ENCODE peak calls at places on chromosome 17, in nine cellular contexts. One of them, this sample, is unnamed.

GRCh38 chr17:3635474-3636153 is 436 bp downstream of the SHPK start:
- DNase-seq in NB4: peak
- DNase-seq in neural progenitor cell: no peak
- DNase-seq in epithelial cell of esophagus: no peak
- DNase-seq in CD8-positive, alpha-beta memory T cell: peak
- DNase-seq in transverse colon: peak
- DNase-seq in PC-3: peak
- DNase-seq in A549: no peak
- DNase-seq in neuronal stem cell: peak
- DNase-seq in this sample: no peak

GRCh38 chr17:65677932-65678331 is 116.5 kb upstream of the AXIN2 start:
- DNase-seq in epithelial cell of esophagus: peak
- DNase-seq in A549: no peak
- DNase-seq in transverse colon: no peak
- DNase-seq in PC-3: peak
- DNase-seq in neural progenitor cell: no peak
- DNase-seq in CD8-positive, alpha-beta memory T cell: no peak
- DNase-seq in NB4: no peak
- DNase-seq in neuronal stem cell: no peak
- DNase-seq in this sample: no peak

GRCh38 chr17:32697728-32698625 is 178.9 kb downstream of the MYO1D start:
- DNase-seq in NB4: no peak
- DNase-seq in transverse colon: no peak
- DNase-seq in PC-3: peak
- DNase-seq in epithelial cell of esophagus: peak
- DNase-seq in CD8-positive, alpha-beta memory T cell: no peak
- DNase-seq in neuronal stem cell: no peak
- DNase-seq in neural progenitor cell: no peak
- DNase-seq in A549: no peak
- DNase-seq in this sample: no peak

GRCh38 chr17:22514315-22514714 is 822.0 kb downstream of the KCNJ18 start:
- DNase-seq in neural progenitor cell: no peak
- DNase-seq in CD8-positive, alpha-beta memory T cell: no peak
- DNase-seq in epithelial cell of esophagus: no peak
- DNase-seq in NB4: no peak
- DNase-seq in PC-3: no peak
- DNase-seq in A549: no peak
- DNase-seq in transverse colon: no peak
- DNase-seq in neuronal stem cell: no peak
- DNase-seq in this sample: no peak

GRCh38 chr17:30221346-30221745 is 14.2 kb downstream of the SLC6A4 start:
- DNase-seq in NB4: no peak
- DNase-seq in neural progenitor cell: no peak
- DNase-seq in epithelial cell of esophagus: no peak
- DNase-seq in A549: no peak
- DNase-seq in PC-3: no peak
- DNase-seq in CD8-positive, alpha-beta memory T cell: no peak
- DNase-seq in transverse colon: no peak
- DNase-seq in neuronal stem cell: no peak
- DNase-seq in this sample: no peak

GRCh38 chr17:4498461-4499397 is at the start of gene SPNS2:
- DNase-seq in CD8-positive, alpha-beta memory T cell: peak
- DNase-seq in NB4: peak
- DNase-seq in epithelial cell of esophagus: peak
- DNase-seq in transverse colon: peak
- DNase-seq in neural progenitor cell: peak
- DNase-seq in neuronal stem cell: peak
- DNase-seq in A549: peak
- DNase-seq in PC-3: peak
- DNase-seq in this sample: peak

GRCh38 chr17:19004601-19005441 is at the start of gene FAM83G:
- DNase-seq in NB4: peak
- DNase-seq in PC-3: no peak
- DNase-seq in transverse colon: peak
- DNase-seq in CD8-positive, alpha-beta memory T cell: peak
- DNase-seq in epithelial cell of esophagus: peak
- DNase-seq in neuronal stem cell: no peak
- DNase-seq in neural progenitor cell: peak
- DNase-seq in A549: peak
- DNase-seq in this sample: peak

GRCh38 chr17:17514361-17514992 is 18.3 kb upstream of the RASD1 start:
- DNase-seq in neuronal stem cell: no peak
- DNase-seq in A549: no peak
- DNase-seq in PC-3: no peak
- DNase-seq in NB4: no peak
- DNase-seq in neural progenitor cell: no peak
- DNase-seq in transverse colon: no peak
- DNase-seq in epithelial cell of esophagus: no peak
- DNase-seq in CD8-positive, alpha-beta memory T cell: no peak
- DNase-seq in this sample: no peak

GRCh38 chr17:43018932-43019331 is 3.3 kb downstream of the VAT1 start:
- DNase-seq in A549: no peak
- DNase-seq in NB4: peak
- DNase-seq in PC-3: no peak
- DNase-seq in epithelial cell of esophagus: no peak
- DNase-seq in neuronal stem cell: no peak
- DNase-seq in neural progenitor cell: no peak
- DNase-seq in CD8-positive, alpha-beta memory T cell: no peak
- DNase-seq in transverse colon: no peak
- DNase-seq in this sample: no peak

GRCh38 chr17:43020030-43020621 is 2.1 kb downstream of the VAT1 start:
- DNase-seq in transverse colon: no peak
- DNase-seq in NB4: peak
- DNase-seq in CD8-positive, alpha-beta memory T cell: no peak
- DNase-seq in A549: no peak
- DNase-seq in PC-3: no peak
- DNase-seq in neuronal stem cell: no peak
- DNase-seq in neural progenitor cell: no peak
- DNase-seq in epithelial cell of esophagus: no peak
- DNase-seq in this sample: no peak

GRCh38 chr17:43018008-43018853 is 4.0 kb downstream of the VAT1 start:
- DNase-seq in CD8-positive, alpha-beta memory T cell: peak
- DNase-seq in PC-3: no peak
- DNase-seq in A549: peak
- DNase-seq in neural progenitor cell: peak
- DNase-seq in epithelial cell of esophagus: no peak
- DNase-seq in transverse colon: no peak
- DNase-seq in NB4: peak
- DNase-seq in neuronal stem cell: peak
- DNase-seq in this sample: no peak

GRCh38 chr17:43020789-43021738 is 1.1 kb downstream of the VAT1 start:
- DNase-seq in A549: peak
- DNase-seq in epithelial cell of esophagus: peak
- DNase-seq in CD8-positive, alpha-beta memory T cell: peak
- DNase-seq in neuronal stem cell: peak
- DNase-seq in PC-3: peak
- DNase-seq in transverse colon: peak
- DNase-seq in neural progenitor cell: peak
- DNase-seq in NB4: peak
- DNase-seq in this sample: peak

DNA sequence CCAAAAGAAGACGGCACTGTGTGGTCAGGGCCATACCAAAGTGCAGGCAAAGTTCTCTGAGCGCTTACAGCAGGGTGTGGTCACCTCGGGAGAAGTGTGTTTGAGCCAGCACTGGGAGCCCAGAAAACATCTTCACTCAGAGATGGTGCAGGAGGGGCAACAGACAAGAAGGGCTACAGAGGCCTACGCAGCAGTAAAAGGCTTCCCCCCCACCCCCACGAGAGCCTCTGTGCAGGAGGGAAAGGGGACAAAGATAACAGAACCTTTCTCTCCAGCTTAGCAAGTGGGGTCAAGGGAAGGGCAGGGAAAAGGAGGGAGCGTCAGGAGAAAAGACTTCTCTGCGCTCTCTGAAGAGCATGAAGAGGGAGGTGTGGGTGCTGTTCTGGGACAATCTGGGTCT is 2.8 kb downstream of the VAT1 start:
- DNase-seq in PC-3: no peak
- DNase-seq in epithelial cell of esophagus: no peak
- DNase-seq in transverse colon: peak
- DNase-seq in A549: no peak
- DNase-seq in CD8-positive, alpha-beta memory T cell: no peak
- DNase-seq in neuronal stem cell: no peak
- DNase-seq in neural progenitor cell: no peak
- DNase-seq in NB4: peak
- DNase-seq in this sample: no peak
- H3K4me3 ChIP-seq in PC-3: no peak
- H3K4me3 ChIP-seq in epithelial cell of esophagus: no peak
- H3K4me3 ChIP-seq in transverse colon: peak
- H3K4me3 ChIP-seq in A549: no peak
- H3K4me3 ChIP-seq in CD8-positive, alpha-beta memory T cell: no peak
- H3K4me3 ChIP-seq in neuronal stem cell: no peak
- H3K4me3 ChIP-seq in neural progenitor cell: no peak
- H3K4me3 ChIP-seq in NB4: peak
- H3K4me3 ChIP-seq in this sample: no peak

GRCh38 chr17:6857336-6857735 is 25.8 kb upstream of the TEKT1 start:
- DNase-seq in NB4: no peak
- DNase-seq in A549: no peak
- DNase-seq in PC-3: no peak
- DNase-seq in transverse colon: no peak
- DNase-seq in CD8-positive, alpha-beta memory T cell: no peak
- DNase-seq in neuronal stem cell: no peak
- DNase-seq in neural progenitor cell: no peak
- DNase-seq in epithelial cell of esophagus: no peak
- DNase-seq in this sample: no peak

GRCh38 chr17:6857904-6858303 is 26.4 kb upstream of the TEKT1 start:
- DNase-seq in transverse colon: no peak
- DNase-seq in epithelial cell of esophagus: no peak
- DNase-seq in PC-3: no peak
- DNase-seq in A549: no peak
- DNase-seq in CD8-positive, alpha-beta memory T cell: no peak
- DNase-seq in neural progenitor cell: no peak
- DNase-seq in NB4: no peak
- DNase-seq in neuronal stem cell: no peak
- DNase-seq in this sample: no peak

GRCh38 chr17:6856054-6856453 is 24.5 kb upstream of the TEKT1 start:
- DNase-seq in PC-3: no peak
- DNase-seq in transverse colon: no peak
- DNase-seq in epithelial cell of esophagus: no peak
- DNase-seq in NB4: no peak
- DNase-seq in neuronal stem cell: no peak
- DNase-seq in A549: no peak
- DNase-seq in neural progenitor cell: no peak
- DNase-seq in CD8-positive, alpha-beta memory T cell: no peak
- DNase-seq in this sample: no peak

GRCh38 chr17:6853764-6854442 is 22.4 kb upstream of the TEKT1 start:
- DNase-seq in epithelial cell of esophagus: peak
- DNase-seq in NB4: no peak
- DNase-seq in neural progenitor cell: peak
- DNase-seq in neuronal stem cell: no peak
- DNase-seq in CD8-positive, alpha-beta memory T cell: peak
- DNase-seq in A549: peak
- DNase-seq in transverse colon: no peak
- DNase-seq in PC-3: peak
- DNase-seq in this sample: peak
- H3K4me3 ChIP-seq in epithelial cell of esophagus: peak
- H3K4me3 ChIP-seq in NB4: no peak
- H3K4me3 ChIP-seq in neural progenitor cell: peak
- H3K4me3 ChIP-seq in neuronal stem cell: no peak
- H3K4me3 ChIP-seq in CD8-positive, alpha-beta memory T cell: no peak
- H3K4me3 ChIP-seq in A549: peak
- H3K4me3 ChIP-seq in transverse colon: no peak
- H3K4me3 ChIP-seq in PC-3: peak
- H3K4me3 ChIP-seq in this sample: no peak

GRCh38 chr17:43039646-43040045 is 14.6 kb downstream of the RND2 start:
- DNase-seq in NB4: no peak
- DNase-seq in neuronal stem cell: no peak
- DNase-seq in epithelial cell of esophagus: no peak
- DNase-seq in CD8-positive, alpha-beta memory T cell: no peak
- DNase-seq in PC-3: no peak
- DNase-seq in neural progenitor cell: no peak
- DNase-seq in transverse colon: no peak
- DNase-seq in A549: no peak
- DNase-seq in this sample: no peak

GRCh38 chr17:43031666-43032065 is 6.6 kb downstream of the RND2 start:
- DNase-seq in PC-3: no peak
- DNase-seq in epithelial cell of esophagus: no peak
- DNase-seq in transverse colon: no peak
- DNase-seq in A549: no peak
- DNase-seq in neural progenitor cell: no peak
- DNase-seq in CD8-positive, alpha-beta memory T cell: no peak
- DNase-seq in neuronal stem cell: no peak
- DNase-seq in NB4: no peak
- DNase-seq in this sample: no peak

GRCh38 chr17:43030137-43030767 is 5.2 kb downstream of the RND2 start:
- DNase-seq in A549: no peak
- DNase-seq in neural progenitor cell: no peak
- DNase-seq in NB4: no peak
- DNase-seq in transverse colon: no peak
- DNase-seq in CD8-positive, alpha-beta memory T cell: no peak
- DNase-seq in neuronal stem cell: no peak
- DNase-seq in epithelial cell of esophagus: no peak
- DNase-seq in PC-3: no peak
- DNase-seq in this sample: no peak

GRCh38 chr17:43034623-43035293 is 9.7 kb downstream of the RND2 start:
- DNase-seq in PC-3: no peak
- DNase-seq in epithelial cell of esophagus: no peak
- DNase-seq in CD8-positive, alpha-beta memory T cell: no peak
- DNase-seq in transverse colon: no peak
- DNase-seq in neuronal stem cell: no peak
- DNase-seq in NB4: no peak
- DNase-seq in neural progenitor cell: no peak
- DNase-seq in A549: no peak
- DNase-seq in this sample: no peak

DNA sequence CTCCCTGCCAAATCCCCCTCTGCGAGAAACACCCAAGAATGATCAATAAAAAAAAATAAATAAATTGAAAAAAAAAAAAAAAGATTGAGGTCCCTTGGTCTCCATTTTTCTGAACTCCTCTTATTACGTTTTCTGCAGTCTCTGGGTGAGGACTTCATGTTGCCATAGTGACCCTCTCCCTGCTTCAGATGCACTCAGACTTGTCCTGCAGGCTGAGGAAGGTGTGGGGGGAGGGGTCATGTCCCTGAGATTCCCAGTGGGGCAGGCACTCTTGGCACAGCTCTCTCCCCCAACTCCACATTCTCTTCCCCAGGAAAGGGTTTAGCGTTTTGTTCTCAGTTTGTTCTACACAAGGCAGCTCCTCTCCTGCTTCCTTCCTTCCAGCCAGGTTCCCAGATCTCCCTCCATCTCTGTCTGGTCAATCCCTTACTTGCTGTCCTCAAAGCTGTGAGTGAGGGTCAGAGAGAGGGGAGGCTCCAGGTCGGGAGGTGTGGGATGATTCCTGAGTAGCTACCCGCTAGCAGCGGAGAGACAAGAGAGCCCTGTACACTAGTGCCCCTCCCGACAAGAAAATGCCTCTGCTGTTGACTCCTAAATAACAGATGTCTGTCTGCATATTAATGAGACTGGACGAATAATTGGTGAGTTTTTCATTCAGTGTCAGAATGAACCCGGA is 9.1 kb downstream of the RND2 start:
- DNase-seq in transverse colon: no peak
- DNase-seq in CD8-positive, alpha-beta memory T cell: no peak
- DNase-seq in PC-3: no peak
- DNase-seq in epithelial cell of esophagus: no peak
- DNase-seq in neural progenitor cell: peak
- DNase-seq in neuronal stem cell: peak
- DNase-seq in A549: no peak
- DNase-seq in NB4: no peak
- DNase-seq in this sample: no peak
- H3K4me3 ChIP-seq in transverse colon: no peak
- H3K4me3 ChIP-seq in CD8-positive, alpha-beta memory T cell: no peak
- H3K4me3 ChIP-seq in PC-3: no peak
- H3K4me3 ChIP-seq in epithelial cell of esophagus: no peak
- H3K4me3 ChIP-seq in neural progenitor cell: peak
- H3K4me3 ChIP-seq in neuronal stem cell: peak
- H3K4me3 ChIP-seq in A549: no peak
- H3K4me3 ChIP-seq in NB4: no peak
- H3K4me3 ChIP-seq in this sample: no peak

GRCh38 chr17:11140501-11140900 is 100.5 kb upstream of the SHISA6 start:
- DNase-seq in neural progenitor cell: no peak
- DNase-seq in neuronal stem cell: no peak
- DNase-seq in CD8-positive, alpha-beta memory T cell: no peak
- DNase-seq in transverse colon: no peak
- DNase-seq in NB4: no peak
- DNase-seq in A549: no peak
- DNase-seq in PC-3: no peak
- DNase-seq in epithelial cell of esophagus: no peak
- DNase-seq in this sample: no peak

GRCh38 chr17:11144358-11145233 is 96.4 kb upstream of the SHISA6 start:
- DNase-seq in CD8-positive, alpha-beta memory T cell: no peak
- DNase-seq in A549: peak
- DNase-seq in neural progenitor cell: peak
- DNase-seq in NB4: peak
- DNase-seq in neuronal stem cell: peak
- DNase-seq in PC-3: peak
- DNase-seq in epithelial cell of esophagus: peak
- DNase-seq in transverse colon: peak
- DNase-seq in this sample: peak

GRCh38 chr17:11140028-11140427 is 101.0 kb upstream of the SHISA6 start:
- DNase-seq in CD8-positive, alpha-beta memory T cell: no peak
- DNase-seq in PC-3: no peak
- DNase-seq in neuronal stem cell: no peak
- DNase-seq in neural progenitor cell: no peak
- DNase-seq in epithelial cell of esophagus: no peak
- DNase-seq in transverse colon: no peak
- DNase-seq in NB4: no peak
- DNase-seq in A549: no peak
- DNase-seq in this sample: peak

DNA sequence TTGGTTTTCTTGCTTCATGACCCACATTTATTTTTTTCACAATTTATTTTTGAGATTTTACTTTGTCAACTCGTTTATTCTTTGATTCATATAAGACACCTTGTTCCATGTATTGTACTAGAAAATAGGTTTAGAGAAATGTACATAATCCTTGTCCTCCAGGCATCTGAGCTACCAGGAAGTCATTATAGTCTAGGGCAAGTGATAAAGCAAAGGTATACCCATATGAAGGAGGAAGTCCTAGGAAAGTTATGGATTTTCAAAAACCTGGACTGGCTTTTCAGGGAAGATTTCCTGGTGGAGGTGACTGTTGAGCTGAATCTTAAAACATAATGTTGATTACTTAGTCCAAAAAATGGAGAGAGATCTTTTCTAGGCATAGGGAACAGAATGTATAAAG is 98.8 kb upstream of the SHISA6 start:
- DNase-seq in PC-3: no peak
- DNase-seq in A549: no peak
- DNase-seq in epithelial cell of esophagus: no peak
- DNase-seq in neuronal stem cell: no peak
- DNase-seq in NB4: no peak
- DNase-seq in transverse colon: no peak
- DNase-seq in CD8-positive, alpha-beta memory T cell: no peak
- DNase-seq in neural progenitor cell: no peak
- DNase-seq in this sample: no peak
- H3K4me3 ChIP-seq in PC-3: no peak
- H3K4me3 ChIP-seq in A549: no peak
- H3K4me3 ChIP-seq in epithelial cell of esophagus: no peak
- H3K4me3 ChIP-seq in neuronal stem cell: no peak
- H3K4me3 ChIP-seq in NB4: no peak
- H3K4me3 ChIP-seq in transverse colon: no peak
- H3K4me3 ChIP-seq in CD8-positive, alpha-beta memory T cell: no peak
- H3K4me3 ChIP-seq in neural progenitor cell: no peak
- H3K4me3 ChIP-seq in this sample: no peak